ENCODE peak calls at places on chromosomes 11 and 22, in nine cellular contexts. T is uterus; Z is AG04450; R is CD4-positive, CD25-positive, alpha-beta regulatory T cell; K is PC-3; Y is dorsolateral prefrontal cortex; X is prostate gland; J is GM23338; B is GM23248. G is an unnamed sample. For H3K27me3, the result is how much of the 10 kb centered on the place peaks cover.

GRCh38 chr11:31968774-31969433 is 122.0 kb upstream of the RCN1 start:
- DNase-seq in T (peak), R (no peak), B (peak), X (no peak), K (peak), Y (no peak), J (no peak), Z (no peak), G (no peak)

GRCh38 chr11:56885182-56885581 is 103.5 kb upstream of the OR5AK2 start:
- DNase-seq in Y (no peak), Z (no peak), X (peak), B (no peak), R (no peak), J (peak), T (no peak), K (peak), G (no peak)

GRCh38 chr11:84247931-84248330 is 961.8 kb upstream of the CCDC90B start:
- DNase-seq in Z (no peak), B (no peak), J (no peak), K (no peak), X (no peak), Y (no peak), R (no peak), T (no peak), G (no peak)

GRCh38 chr22:49408102-49408836 is 419.4 kb downstream of the BRD1 start:
- DNase-seq in T (no peak), B (no peak), Z (no peak), K (no peak), J (no peak), X (no peak), Y (no peak), R (no peak), G (no peak)

GRCh38 chr22:32918741-32919140 is 117.2 kb downstream of the TIMP3 start:
- DNase-seq in B (no peak), J (no peak), X (no peak), Z (no peak), Y (no peak), T (no peak), R (no peak), K (no peak), G (no peak)

GRCh38 chr11:57800444-57801184 is 39.0 kb downstream of the CTNND1 start:
- DNase-seq in R (no peak), B (peak), Z (peak), J (peak), X (peak), K (peak), T (no peak), Y (no peak), G (peak)

GRCh38 chr22:45597460-45598192 is 74.0 kb upstream of the ATXN10 start:
- DNase-seq in B (no peak), T (no peak), R (no peak), Y (no peak), Z (no peak), J (no peak), K (peak), X (peak), G (no peak)

GRCh38 chr22:50737728-50738648 is at the start of gene ACR:
- DNase-seq in T (no peak), Y (peak), Z (no peak), B (no peak), J (no peak), R (no peak), X (peak), K (no peak), G (no peak)

GRCh38 chr11:11871991-11872401 is 30.2 kb downstream of the USP47 start:
- DNase-seq in R (no peak), B (no peak), Y (no peak), X (no peak), Z (no peak), J (peak), K (no peak), T (no peak), G (no peak)

GRCh38 chr11:1224109-1224485 is 1.2 kb downstream of the MUC5B start:
- DNase-seq in K (peak), Z (no peak), J (peak), R (no peak), Y (peak), T (no peak), B (no peak), X (no peak), G (peak)

GRCh38 chr11:17769218-17769617 is 34.6 kb downstream of the KCNC1 start:
- DNase-seq in R (no peak), Z (no peak), J (no peak), T (no peak), K (no peak), B (no peak), Y (no peak), X (no peak), G (no peak)

GRCh38 chr11:92867913-92868619 is 101.4 kb upstream of the MTNR1B start:
- DNase-seq in J (no peak), B (no peak), Y (no peak), Z (no peak), X (peak), R (no peak), T (no peak), K (no peak), G (no peak)

GRCh38 chr11:74592441-74593362 is at the start of gene POLD3:
- DNase-seq in R (peak), J (peak), Y (peak), Z (peak), X (peak), K (peak), B (peak), T (peak), G (peak)

GRCh38 chr11:74593463-74593862 is 1.1 kb downstream of the POLD3 start:
- DNase-seq in T (no peak), B (no peak), R (no peak), X (no peak), J (no peak), Z (no peak), K (no peak), Y (no peak), G (no peak)

GRCh38 chr11:74592063-74592440 is 330 bp upstream of the POLD3 start:
- DNase-seq in T (no peak), Z (no peak), X (no peak), R (no peak), K (no peak), B (peak), J (no peak), Y (no peak), G (no peak)
- H3K27ac ChIP-seq in T (peak), Z (no peak), X (peak), R (peak), K (no peak), B (peak), J (no peak), Y (peak), G (peak)

DNA sequence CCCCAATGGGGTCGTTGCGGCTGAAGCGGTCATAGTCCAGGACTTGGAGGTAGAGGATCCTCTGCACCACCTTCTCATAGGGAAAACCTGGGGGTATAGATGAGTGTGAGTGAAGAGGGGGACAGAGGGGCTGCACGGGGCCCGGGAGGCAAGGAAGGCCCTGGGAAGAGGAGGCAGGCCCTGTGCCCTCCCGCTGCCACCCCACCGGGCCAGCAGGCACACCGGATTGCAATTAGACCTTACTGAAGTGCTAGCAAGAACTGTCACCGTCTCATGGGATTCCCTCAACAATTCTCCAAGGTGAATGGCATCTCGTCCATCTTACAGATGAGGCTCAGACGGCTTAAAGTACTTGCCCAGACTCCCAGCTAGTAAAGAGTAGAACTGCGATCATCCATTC is 15.9 kb downstream of the LRRC10B start:
- DNase-seq in Y (no peak), X (no peak), T (no peak), K (no peak), J (no peak), B (no peak), Z (no peak), R (no peak), G (no peak)
- H3K27me3 ChIP-seq in Y (under half), X (under half), T (under half), K (under half), J (under half), B (under half), Z (half or more), R (under half), G (under half)

DNA sequence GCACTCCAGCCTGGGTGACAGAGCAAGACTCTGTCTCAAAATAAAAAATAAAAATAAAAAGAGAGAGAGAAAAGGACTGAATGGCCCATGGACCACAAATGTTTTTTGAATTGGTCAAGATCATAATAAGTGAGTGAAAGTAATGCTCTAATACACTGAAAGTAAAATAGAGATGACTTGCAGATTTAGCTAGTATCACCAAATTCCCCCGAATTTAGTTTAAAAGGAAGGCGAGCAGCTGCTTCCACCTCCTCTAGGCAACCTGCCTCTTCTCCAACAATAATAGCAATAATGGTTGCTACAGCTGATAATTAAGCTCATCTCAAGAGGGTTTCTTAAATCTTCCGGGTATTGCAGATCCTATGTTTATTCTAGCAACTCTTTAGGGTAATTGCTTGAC is 36.8 kb downstream of the CELF1 start:
- DNase-seq in X (no peak), B (no peak), K (no peak), J (no peak), R (no peak), Z (no peak), T (no peak), Y (no peak), G (no peak)
- H3K4me3 ChIP-seq in X (no peak), B (no peak), K (no peak), J (no peak), R (no peak), Z (no peak), T (no peak), Y (no peak), G (no peak)

GRCh38 chr11:63937713-63938480 is 905 bp upstream of the NAA40 start:
- DNase-seq in Y (no peak), B (no peak), X (no peak), R (no peak), T (no peak), K (peak), Z (no peak), J (peak), G (no peak)
- H3K27ac ChIP-seq in Y (peak), B (peak), X (peak), R (peak), T (peak), K (peak), Z (peak), J (peak), G (peak)

DNA sequence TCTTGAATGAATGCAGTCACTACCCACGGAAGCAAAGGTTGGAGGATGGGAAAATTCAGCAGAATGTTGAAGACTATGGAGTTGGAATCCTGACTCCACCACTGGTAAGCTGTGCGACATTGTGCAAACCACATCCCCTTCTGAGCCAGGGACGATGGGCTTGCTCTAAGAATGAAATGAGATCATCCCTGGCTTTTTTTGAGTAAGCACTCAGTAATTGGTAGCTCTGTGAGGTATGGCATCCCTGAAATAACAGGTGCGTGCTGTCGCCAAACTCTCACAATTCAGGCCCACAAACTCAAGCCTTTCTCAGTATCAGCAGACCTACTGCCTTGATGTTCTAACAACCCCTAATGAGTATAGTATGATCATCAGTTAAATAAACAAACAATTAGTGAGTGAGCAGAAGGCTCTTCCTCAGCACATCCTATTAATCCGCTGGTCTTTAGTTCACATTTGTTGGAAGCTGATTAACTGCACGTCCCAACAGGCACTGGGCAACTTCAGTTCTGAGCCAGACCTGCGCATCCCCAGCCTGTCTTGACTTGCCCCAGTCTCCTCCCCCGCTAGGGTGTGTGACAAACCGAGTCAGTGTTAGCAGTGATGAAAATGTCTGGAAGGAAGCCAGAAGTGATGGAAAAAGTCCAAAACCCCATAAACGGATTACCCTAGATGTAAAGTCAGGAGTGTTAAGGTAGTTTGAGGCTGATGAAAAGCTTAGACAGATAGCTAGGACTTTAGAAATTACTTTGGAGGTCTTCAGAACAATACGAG is 235.5 kb downstream of the GRIK4 start:
- DNase-seq in Y (no peak), J (no peak), K (peak), T (no peak), Z (no peak), B (no peak), X (peak), R (no peak), G (no peak)
- H3K27me3 ChIP-seq in Y (under half), J (under half), K (half or more), T (under half), Z (under half), B (under half), X (under half), R (under half), G (under half)

GRCh38 chr22:19524170-19525115 is at the start of gene CLDN5:
- DNase-seq in K (no peak), X (no peak), J (peak), Y (no peak), B (peak), R (no peak), T (peak), Z (no peak), G (no peak)
- H3K4me3 ChIP-seq in K (no peak), X (peak), J (peak), Y (peak), B (peak), R (no peak), T (peak), Z (peak), G (no peak)

GRCh38 chr11:65891180-65892136 is 985 bp downstream of the CCDC85B start:
- DNase-seq in K (peak), Z (no peak), B (peak), R (no peak), Y (no peak), T (no peak), X (no peak), J (peak), G (no peak)

GRCh38 chr11:65895482-65895981 is 4.7 kb downstream of the FOSL1 start:
- DNase-seq in Z (no peak), K (peak), T (no peak), X (no peak), Y (no peak), B (peak), J (no peak), R (no peak), G (no peak)

GRCh38 chr11:65896009-65896999 is 3.9 kb downstream of the FOSL1 start:
- DNase-seq in Y (no peak), R (no peak), J (no peak), X (no peak), Z (no peak), B (peak), T (no peak), K (peak), G (no peak)

GRCh38 chr11:65892661-65893317 is 2.3 kb downstream of the CCDC85B start:
- DNase-seq in X (no peak), K (peak), T (no peak), Y (no peak), B (no peak), R (no peak), J (no peak), Z (no peak), G (no peak)

GRCh38 chr11:65894034-65894591 is 3.6 kb downstream of the CCDC85B start:
- DNase-seq in R (no peak), J (no peak), K (peak), T (no peak), B (no peak), Z (no peak), X (no peak), Y (no peak), G (peak)
- H3K27ac ChIP-seq in R (peak), J (no peak), K (peak), T (peak), B (peak), Z (peak), X (peak), Y (peak), G (peak)

DNA sequence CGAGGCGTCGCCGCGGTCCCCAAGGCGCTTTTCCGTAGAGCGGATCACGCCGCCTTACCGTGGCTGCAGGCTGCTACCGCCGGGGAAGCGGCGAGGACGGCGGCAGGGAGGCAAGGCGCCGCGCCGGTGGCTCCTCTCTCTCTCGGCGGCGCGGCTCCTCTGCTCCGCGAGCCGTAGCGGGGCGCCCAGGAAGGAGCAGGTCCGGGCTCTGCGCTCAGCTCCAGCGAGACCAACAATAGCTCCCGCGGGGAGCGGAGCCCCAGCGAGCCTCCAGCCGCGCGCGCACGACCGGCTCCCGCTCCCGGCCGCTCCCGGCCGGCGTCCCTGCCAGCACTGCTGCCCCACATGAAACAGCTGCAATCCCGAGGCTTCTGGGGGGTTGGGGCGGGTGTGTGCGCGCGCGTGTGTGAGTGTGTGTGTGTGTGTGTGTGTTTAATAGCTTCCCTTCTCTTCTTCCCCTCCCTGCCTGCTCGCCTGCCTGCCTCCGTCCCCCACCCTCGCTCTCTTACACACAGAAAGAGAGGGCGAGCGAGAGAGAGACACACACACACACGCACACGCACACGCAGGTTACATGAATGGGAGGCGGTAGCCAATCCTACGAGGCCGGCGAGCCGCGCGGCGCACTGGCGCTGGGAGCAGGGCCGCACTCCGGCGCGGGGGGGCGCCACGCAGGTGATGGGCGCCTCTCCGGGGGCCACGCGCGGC is at the start of gene TENM4:
- DNase-seq in R (no peak), Y (peak), T (peak), J (peak), B (peak), K (peak), X (peak), Z (peak), G (no peak)
- H3K27me3 ChIP-seq in R (under half), Y (under half), T (under half), J (half or more), B (half or more), K (half or more), X (under half), Z (under half), G (under half)

GRCh38 chr22:29642694-29643093 is 39.3 kb downstream of the NF2 start:
- DNase-seq in Y (no peak), B (no peak), K (no peak), J (no peak), X (no peak), Z (no peak), T (no peak), R (no peak), G (no peak)

GRCh38 chr22:29641781-29642355 is 38.4 kb downstream of the NF2 start:
- DNase-seq in Z (no peak), Y (no peak), R (no peak), J (no peak), T (no peak), K (no peak), B (peak), X (no peak), G (no peak)

GRCh38 chr22:29639096-29639495 is 35.7 kb downstream of the NF2 start:
- DNase-seq in Z (no peak), K (no peak), T (no peak), J (no peak), R (no peak), Y (no peak), B (no peak), X (no peak), G (no peak)

GRCh38 chr22:29638678-29639077 is 35.2 kb downstream of the NF2 start:
- DNase-seq in T (no peak), X (no peak), K (no peak), B (no peak), R (no peak), J (no peak), Y (no peak), Z (no peak), G (no peak)

GRCh38 chr22:29641052-29641780 is 37.8 kb downstream of the NF2 start:
- DNase-seq in R (no peak), Y (no peak), J (no peak), X (peak), T (peak), Z (no peak), B (peak), K (no peak), G (no peak)
- H3K4me3 ChIP-seq in R (peak), Y (no peak), J (no peak), X (no peak), T (no peak), Z (no peak), B (peak), K (no peak), G (no peak)

DNA sequence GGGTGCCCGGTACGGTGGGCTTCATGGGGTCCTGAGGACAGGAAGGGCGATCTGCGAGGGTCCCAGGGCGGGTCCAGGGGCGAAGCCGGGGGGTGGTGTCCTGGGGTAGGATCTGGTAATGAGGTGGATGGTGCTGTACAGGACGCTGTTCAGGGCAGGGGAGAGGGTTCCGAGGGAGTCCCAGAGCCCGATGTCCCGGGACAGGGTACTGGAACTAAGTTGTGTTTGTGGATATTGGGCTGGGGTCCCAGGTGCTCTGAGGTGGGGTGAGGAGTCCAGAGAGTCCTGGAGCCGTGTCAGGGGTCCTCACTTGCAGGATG is 426 bp downstream of the LZTR1 start:
- DNase-seq in K (no peak), B (peak), Z (no peak), Y (no peak), J (no peak), T (no peak), R (no peak), X (no peak), G (no peak)
- H3K27ac ChIP-seq in K (no peak), B (peak), Z (peak), Y (peak), J (no peak), T (peak), R (peak), X (peak), G (peak)

G was measured in CD4-positive, alpha-beta memory T cell.